ENCODE peak calls at places on chromosomes 6 and 20, in seven cellular contexts. Y, T, D, P, H, N and B are unnamed samples. For H3K4me1, the result is how much of the 10 kb centered on the place peaks cover.

GRCh38 chr6:55902796-55903195 is 27.4 kb upstream of the BMP5 start:
- DNase-seq in Y (no peak), D (no peak), P (no peak), N (no peak), T (peak), H (no peak), B (no peak)

GRCh38 chr20:9629821-9630220 is 115.4 kb downstream of the LAMP5 start:
- DNase-seq in H (no peak), P (no peak), N (no peak), T (no peak), D (no peak), Y (no peak), B (no peak)

GRCh38 chr20:944774-945410 is 28.8 kb upstream of the ANGPT4 start:
- DNase-seq in D (no peak), Y (no peak), H (no peak), P (no peak), N (no peak), T (no peak), B (no peak)

GRCh38 chr6:111417946-111418345 is 65.1 kb downstream of the REV3L start:
- DNase-seq in T (peak), N (no peak), Y (peak), H (no peak), D (no peak), P (no peak), B (no peak)

GRCh38 chr6:16669227-16669626 is 92.0 kb downstream of the ATXN1 start:
- DNase-seq in H (no peak), P (no peak), T (peak), Y (peak), D (no peak), N (no peak), B (no peak)

GRCh38 chr20:44594730-44595129 is 12.4 kb downstream of the PKIG start:
- DNase-seq in H (no peak), N (no peak), T (peak), D (peak), Y (peak), P (peak), B (peak)

GRCh38 chr6:107853226-107853625 is 29.1 kb upstream of the SCML4 start:
- DNase-seq in D (no peak), N (no peak), P (no peak), H (no peak), T (no peak), Y (no peak), B (no peak)

GRCh38 chr20:42024653-42025052 is 406.5 kb upstream of the CHD6 start:
- DNase-seq in T (no peak), D (no peak), P (no peak), N (peak), H (no peak), Y (no peak), B (no peak)

GRCh38 chr6:54014440-54014839 is 96.8 kb upstream of the MLIP start:
- DNase-seq in T (no peak), Y (no peak), P (no peak), N (no peak), H (peak), D (no peak), B (no peak)

GRCh38 chr6:11685411-11686093 is 93.1 kb downstream of the ADTRP start:
- DNase-seq in N (no peak), H (no peak), T (peak), Y (peak), D (no peak), P (no peak), B (no peak)

GRCh38 chr6:44036699-44037101 is 90.6 kb downstream of the MRPL14 start:
- DNase-seq in D (no peak), T (no peak), P (no peak), N (no peak), Y (no peak), H (no peak), B (no peak)

GRCh38 chr20:23459431-23460112 is 6.9 kb upstream of the CST11 start:
- DNase-seq in Y (no peak), N (no peak), P (no peak), H (no peak), T (no peak), D (no peak), B (no peak)

GRCh38 chr20:64057628-64058498 is 5.1 kb upstream of the TCEA2 start:
- DNase-seq in H (peak), P (peak), D (peak), Y (peak), T (no peak), N (peak), B (peak)

GRCh38 chr6:160088069-160088773 is 33.4 kb upstream of the SLC22A1 start:
- DNase-seq in P (peak), H (peak), Y (peak), T (peak), N (peak), D (no peak), B (peak)

GRCh38 chr6:107115695-107116327 is 496 bp upstream of the BEND3 start:
- DNase-seq in N (peak), H (peak), Y (peak), P (no peak), D (peak), T (no peak), B (peak)

GRCh38 chr20:50865591-50865990 is 65.6 kb downstream of the ADNP start:
- DNase-seq in Y (no peak), T (no peak), D (peak), P (no peak), H (no peak), N (no peak), B (no peak)

GRCh38 chr20:1434571-1435336 is 31.9 kb downstream of the NSFL1C start:
- DNase-seq in N (no peak), Y (peak), P (no peak), H (peak), T (peak), D (no peak), B (peak)

GRCh38 chr6:158072083-158072721 is 90.5 kb downstream of the SYNJ2 start:
- DNase-seq in Y (peak), H (peak), P (peak), T (peak), D (no peak), N (peak), B (peak)

GRCh38 chr6:111809264-111809663 is 64.0 kb downstream of the FYN start:
- DNase-seq in T (peak), P (no peak), N (no peak), D (no peak), H (no peak), Y (no peak), B (no peak)

GRCh38 chr6:111270121-111270520 is 182.8 kb downstream of the SLC16A10 start:
- DNase-seq in Y (no peak), N (no peak), P (no peak), T (no peak), D (no peak), H (no peak), B (no peak)

GRCh38 chr6:69866351-69867074 is at the start of gene COL19A1:
- DNase-seq in D (no peak), P (peak), N (peak), H (peak), T (peak), Y (peak), B (no peak)

GRCh38 chr20:32327087-32327681 is 30.9 kb upstream of the ASXL1 start:
- DNase-seq in T (peak), D (peak), H (no peak), N (no peak), P (no peak), Y (no peak), B (no peak)

GRCh38 chr6:165081944-165082532 is 227.4 kb downstream of the C6orf118 start:
- DNase-seq in P (no peak), N (no peak), T (no peak), Y (no peak), D (no peak), H (no peak), B (no peak)

GRCh38 chr20:51752343-51752951 is 15.7 kb downstream of the ATP9A start:
- DNase-seq in P (no peak), H (no peak), D (no peak), N (no peak), T (peak), Y (peak), B (no peak)

GRCh38 chr6:56527934-56528333 is 114.8 kb downstream of the DST start:
- DNase-seq in T (peak), N (no peak), D (no peak), H (no peak), P (no peak), Y (peak), B (no peak)

GRCh38 chr6:155495011-155495768 is 39.6 kb upstream of the NOX3 start:
- DNase-seq in T (peak), N (peak), H (peak), P (peak), Y (peak), D (no peak), B (peak)

GRCh38 chr20:63856111-63856511 is 5.2 kb upstream of the ABHD16B start:
- DNase-seq in T (no peak), D (peak), P (no peak), H (no peak), Y (no peak), N (no peak), B (no peak)

GRCh38 chr20:38135641-38136420 is 29.2 kb downstream of the TGM2 start:
- DNase-seq in P (no peak), T (no peak), N (no peak), D (peak), H (no peak), Y (no peak), B (no peak)

GRCh38 chr20:10433623-10434466 is at the start of gene MKKS:
- DNase-seq in H (peak), N (peak), P (peak), D (peak), Y (peak), T (peak), B (peak)

GRCh38 chr20:54622338-54623280 is 147.2 kb downstream of the DOK5 start:
- DNase-seq in H (no peak), Y (no peak), P (no peak), N (no peak), D (no peak), T (peak), B (no peak)

GRCh38 chr6:4879724-4880372 is 103.6 kb downstream of the CDYL start:
- DNase-seq in D (no peak), N (no peak), P (no peak), T (no peak), Y (no peak), H (no peak), B (no peak)

GRCh38 chr6:27667651-27668441 is 194.9 kb upstream of the ZNF184 start:
- DNase-seq in Y (no peak), P (no peak), H (no peak), D (no peak), T (no peak), N (peak), B (no peak)

GRCh38 chr20:32067234-32067821 is 15.3 kb downstream of the HCK start:
- DNase-seq in Y (peak), P (no peak), D (peak), N (no peak), H (no peak), T (peak), B (no peak)

GRCh38 chr6:153790881-153791473 is 248.1 kb upstream of the OPRM1 start:
- DNase-seq in N (peak), H (peak), D (no peak), Y (peak), P (no peak), T (peak), B (no peak)

GRCh38 chr20:11978496-11978895 is 60.8 kb downstream of the BTBD3 start:
- DNase-seq in H (no peak), D (no peak), Y (no peak), N (no peak), P (no peak), T (no peak), B (no peak)

GRCh38 chr6:151391021-151391470 is 313 bp downstream of the ZBTB2 start:
- DNase-seq in Y (no peak), P (peak), H (peak), N (peak), D (no peak), T (peak), B (peak)

GRCh38 chr6:46090115-46091079 is 39.4 kb upstream of the ENPP4 start:
- DNase-seq in H (peak), D (no peak), T (peak), N (peak), Y (peak), P (peak), B (peak)

GRCh38 chr20:58711266-58712051 is 18.9 kb downstream of the NPEPL1 start:
- DNase-seq in D (peak), N (no peak), H (no peak), T (no peak), P (peak), Y (no peak), B (no peak)

DNA sequence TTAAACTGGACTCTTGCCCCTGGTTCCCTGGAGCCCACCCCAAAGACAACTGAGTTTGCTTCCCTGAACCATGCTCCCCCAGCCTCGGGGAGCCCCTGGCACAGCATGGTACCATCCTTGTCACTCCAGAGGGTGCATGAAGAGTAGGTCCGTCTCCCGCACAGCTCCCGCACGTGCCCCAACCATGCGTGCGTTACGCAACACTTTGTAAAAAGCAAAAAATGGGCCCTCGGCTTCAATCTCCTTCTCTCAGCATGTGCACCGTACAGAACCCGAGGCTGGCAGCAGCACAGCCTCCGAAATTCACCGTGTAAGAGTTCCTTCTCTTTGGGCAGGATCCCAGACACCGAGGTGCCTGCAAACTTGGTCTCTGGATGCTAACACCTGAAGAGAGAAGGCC is 5.6 kb downstream of the PMEPA1 start:
- DNase-seq in Y (no peak), D (no peak), P (no peak), H (no peak), T (no peak), N (no peak), B (no peak)
- H3K4me1 ChIP-seq in Y (half or more), D (half or more), P (half or more), H (under half), T (under half), N (under half), B (under half)

GRCh38 chr6:36979343-36979742 is 6.7 kb downstream of the MTCH1 start:
- DNase-seq in H (peak), T (peak), P (no peak), N (no peak), D (no peak), Y (peak), B (peak)
- TF ChIP-seq CTCF in H (peak), T (peak), P (peak), N (peak), D (peak), Y (peak), B (peak)

GRCh38 chr20:62634330-62634967 is 7.9 kb upstream of the SLCO4A1 start:
- DNase-seq in N (no peak), D (no peak), P (no peak), T (no peak), Y (no peak), H (no peak), B (no peak)
- H3K4me1 ChIP-seq in N (under half), D (under half), P (under half), T (under half), Y (under half), H (under half), B (under half)

GRCh38 chr6:39867592-39867991 is 66.7 kb downstream of the MOCS1 start:
- DNase-seq in P (no peak), Y (no peak), N (no peak), T (no peak), H (no peak), D (no peak), B (no peak)
- TF ChIP-seq CTCF in P (no peak), Y (peak), N (no peak), T (no peak), H (no peak), D (no peak), B (no peak)